ENCODE peak calls at places on chromosome 2, in four cellular contexts. K, U, N and T are unnamed samples.

GRCh38 chr2:170822885-170823799 is 6.5 kb downstream of the GAD1 start:
- DNase-seq in K (peak; percentile 73), U (peak; percentile 77), N (no peak), T (no peak)

GRCh38 chr2:33297748-33298035 is 178.8 kb upstream of the RASGRP3 start:
- DNase-seq in K (no peak), U (no peak), N (no peak), T (no peak)

GRCh38 chr2:96090527-96090926 is 25.8 kb downstream of the ADRA2B start:
- DNase-seq in K (no peak), U (peak; percentile 17), N (no peak), T (no peak)

GRCh38 chr2:29431485-29431884 is 316.3 kb downstream of the CLIP4 start:
- DNase-seq in K (no peak), U (no peak), N (no peak), T (no peak)

GRCh38 chr2:64831977-64832328 is 157.2 kb upstream of the SLC1A4 start:
- DNase-seq in K (no peak), U (no peak), N (no peak), T (no peak)

GRCh38 chr2:37189452-37190153 is 1.1 kb upstream of the SULT6B1 start:
- DNase-seq in K (peak; percentile 31), U (no peak), N (peak; percentile 90), T (peak; percentile 64)

GRCh38 chr2:29455202-29455885 is 340.1 kb downstream of the CLIP4 start:
- DNase-seq in K (no peak), U (no peak), N (no peak), T (no peak)

GRCh38 chr2:174333502-174334277 is 1.1 kb upstream of the SP9 start:
- DNase-seq in K (no peak), U (peak; percentile 65), N (no peak), T (no peak)

GRCh38 chr2:45852450-45853150 is 201.1 kb downstream of the PRKCE start:
- DNase-seq in K (no peak), U (no peak), N (no peak), T (no peak)

GRCh38 chr2:152183381-152184073 is 8.0 kb upstream of the STAM2 start:
- DNase-seq in K (no peak), U (no peak), N (no peak), T (no peak)

GRCh38 chr2:152189622-152190495 is 14.3 kb upstream of the STAM2 start:
- DNase-seq in K (peak; percentile 47), U (no peak), N (peak; percentile 71), T (peak; percentile 52)

DNA sequence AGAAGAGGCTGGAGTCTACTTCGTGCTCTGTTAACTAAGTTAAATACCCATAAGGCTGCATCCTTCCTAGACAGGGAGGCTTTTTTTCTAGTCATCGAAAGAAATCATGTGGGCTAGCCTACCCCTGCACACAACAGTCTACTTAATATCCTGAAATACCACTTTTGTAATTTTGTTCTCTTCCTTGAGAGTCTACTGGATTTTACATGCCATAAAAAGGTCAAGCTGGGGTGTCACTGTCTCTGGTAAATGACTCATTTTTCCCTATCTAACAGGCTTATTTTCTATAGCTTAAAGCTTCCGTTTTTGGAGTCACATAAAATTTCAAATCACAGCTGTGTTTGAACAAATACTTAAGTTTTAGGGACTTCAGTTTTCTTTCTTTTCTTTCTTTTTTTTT is 10.7 kb upstream of the STAM2 start:
- DNase-seq in K (no peak), U (no peak), N (no peak), T (no peak)
- TF ChIP-seq RNF2 in K (no peak), U (no peak), N (no peak), T (no peak)

GRCh38 chr2:20541305-20541640 is 94.4 kb downstream of the RHOB start:
- DNase-seq in K (no peak), U (no peak), N (no peak), T (no peak)

GRCh38 chr2:20540587-20541304 is 93.9 kb downstream of the RHOB start:
- DNase-seq in K (no peak), U (no peak), N (no peak), T (no peak)

GRCh38 chr2:20542269-20542668 is 95.4 kb downstream of the RHOB start:
- DNase-seq in K (no peak), U (no peak), N (no peak), T (no peak)

GRCh38 chr2:20542761-20543578 is 96.1 kb downstream of the RHOB start:
- DNase-seq in K (no peak), U (no peak), N (no peak), T (no peak)

DNA sequence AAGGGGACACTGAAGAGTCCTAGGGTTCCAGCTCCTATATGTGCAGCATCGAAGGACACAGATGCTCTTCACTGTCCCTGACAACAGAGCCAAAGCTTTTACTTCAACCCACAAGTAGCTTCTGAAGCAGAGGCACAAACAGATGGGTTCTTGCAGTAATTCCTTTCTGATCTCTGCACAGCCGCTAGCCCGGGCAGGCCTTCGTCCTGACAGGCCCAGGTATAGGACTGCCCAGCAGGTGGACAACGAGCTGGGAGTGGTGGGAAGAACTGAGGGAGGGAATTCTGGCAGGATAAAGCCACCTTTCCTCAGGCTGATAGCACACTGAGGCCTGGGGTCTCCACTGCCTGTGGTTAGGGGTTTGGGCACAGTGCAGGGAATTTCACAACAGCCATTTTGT is 94.8 kb downstream of the RHOB start:
- DNase-seq in K (no peak), U (no peak), N (no peak), T (no peak)
- TF ChIP-seq JUN in K (no peak), U (no peak), N (no peak), T (no peak)

DNA sequence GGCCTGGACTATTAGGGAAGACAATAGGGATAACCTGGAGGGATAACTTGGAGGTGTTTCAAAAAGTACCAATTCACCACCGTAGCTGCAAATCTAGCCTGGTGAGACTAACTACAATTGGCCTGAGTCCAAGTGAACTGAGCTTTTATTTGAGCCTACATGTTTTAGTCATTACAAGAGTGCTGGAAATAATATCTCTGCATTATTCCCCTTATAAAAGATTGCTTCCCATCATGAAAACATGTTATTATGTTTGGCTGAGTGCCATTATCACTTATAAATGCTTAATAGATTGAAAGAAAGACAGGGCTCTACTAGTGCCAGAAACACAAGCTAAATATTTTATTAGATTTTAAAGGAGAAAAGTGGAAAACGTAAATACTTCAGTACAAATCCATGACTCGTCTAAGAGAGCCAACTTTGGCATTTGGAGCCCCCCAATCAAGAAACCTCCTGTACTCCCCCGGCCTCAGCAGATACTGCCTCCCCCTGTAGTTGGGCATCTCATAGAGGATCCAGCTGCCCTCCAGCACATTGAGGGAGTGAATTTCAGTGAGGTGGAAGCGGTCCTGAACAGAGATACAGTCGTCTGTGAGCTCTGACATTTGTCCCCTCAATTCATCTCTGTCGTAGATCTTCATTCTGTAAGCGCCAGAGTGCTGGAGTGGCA is 3.6 kb downstream of the CRYGB start:
- DNase-seq in K (no peak), U (no peak), N (no peak), T (no peak)
- TF ChIP-seq RNF2 in K (no peak), U (no peak), N (no peak), T (no peak)

DNA sequence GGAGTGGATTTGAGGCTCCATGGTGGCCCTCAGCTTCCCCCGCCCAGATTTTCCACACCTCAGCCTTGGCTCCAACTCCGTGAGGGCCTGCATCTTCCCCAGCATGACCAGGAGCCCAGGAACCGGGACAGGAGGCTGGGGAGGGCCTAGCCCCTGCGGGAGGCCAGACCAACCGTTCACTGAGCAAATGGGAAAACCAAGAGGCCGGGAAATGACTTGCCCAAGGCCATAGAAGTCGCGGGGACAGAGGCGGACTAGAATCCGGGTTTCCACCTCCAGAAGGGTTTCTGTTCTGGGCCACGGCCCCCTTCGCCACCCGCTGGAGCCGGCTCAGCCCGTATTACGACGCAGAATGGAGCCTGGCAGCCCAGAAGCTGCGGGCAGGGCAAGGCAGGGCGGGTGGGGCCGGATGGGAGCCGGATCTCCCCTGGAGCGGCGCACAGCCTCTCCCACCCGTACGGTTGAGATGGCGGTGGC is 7.9 kb upstream of the CRYBA2 start:
- DNase-seq in K (no peak), U (no peak), N (no peak), T (no peak)
- TF ChIP-seq JUN in K (no peak), U (no peak), N (no peak), T (no peak)

GRCh38 chr2:219175928-219176817 is 552 bp downstream of the CNPPD1 start:
- DNase-seq in K (peak; percentile 30), U (no peak), N (no peak), T (peak; percentile 33)
- TF ChIP-seq RNF2 in K (no peak), U (no peak), N (no peak), T (no peak)

GRCh38 chr2:156803243-156803642 is 367.1 kb downstream of the GPD2 start:
- DNase-seq in K (no peak), U (no peak), N (no peak), T (no peak)

GRCh38 chr2:156797832-156798231 is 361.7 kb downstream of the GPD2 start:
- DNase-seq in K (peak; percentile 56), U (no peak), N (no peak), T (no peak)

GRCh38 chr2:156800781-156801366 is 364.7 kb downstream of the GPD2 start:
- DNase-seq in K (no peak), U (no peak), N (no peak), T (no peak)

GRCh38 chr2:156803967-156804366 is 367.8 kb downstream of the GPD2 start:
- DNase-seq in K (no peak), U (no peak), N (no peak), T (no peak)

GRCh38 chr2:156800065-156800556 is 363.9 kb downstream of the GPD2 start:
- DNase-seq in K (no peak), U (no peak), N (no peak), T (no peak)
- TF ChIP-seq JUN in K (no peak), U (no peak), N (no peak), T (no peak)

GRCh38 chr2:215531284-215531683 is 95.4 kb upstream of the FN1 start:
- DNase-seq in K (no peak), U (no peak), N (no peak), T (no peak)
- TF ChIP-seq RNF2 in K (no peak), U (no peak), N (no peak), T (no peak)